ENCODE peak calls at places on chromosomes 1 and 21, in four cellular contexts. E, B, Q and X are unnamed samples.

GRCh38 chr1:115067460-115067859 is 21.8 kb downstream of the TSPAN2 start:
- DNase-seq in E (no peak), B (peak), Q (no peak), X (no peak)

GRCh38 chr1:30525631-30525979 is 197.8 kb downstream of the MATN1 start:
- DNase-seq in E (no peak), B (no peak), Q (no peak), X (no peak)

GRCh38 chr1:53182111-53182593 is 14.5 kb upstream of the CPT2 start:
- DNase-seq in E (peak), B (peak), Q (peak), X (peak)

GRCh38 chr1:12014141-12014981 is 4.9 kb upstream of the MIIP start:
- DNase-seq in E (no peak), B (peak), Q (no peak), X (peak)

GRCh38 chr21:45997495-45998275 is 16.1 kb downstream of the COL6A1 start:
- DNase-seq in E (no peak), B (no peak), Q (no peak), X (no peak)

GRCh38 chr1:21518774-21519455 is 9.7 kb downstream of the ALPL start:
- DNase-seq in E (no peak), B (no peak), Q (no peak), X (no peak)

GRCh38 chr21:45768011-45768740 is 124.7 kb downstream of the PCBP3 start:
- DNase-seq in E (no peak), B (no peak), Q (no peak), X (peak)

GRCh38 chr1:8745749-8746390 is 71.6 kb downstream of the RERE start:
- DNase-seq in E (no peak), B (no peak), Q (no peak), X (no peak)

GRCh38 chr1:203268901-203269653 is 36.2 kb upstream of the BTG2 start:
- DNase-seq in E (no peak), B (peak), Q (no peak), X (peak)

GRCh38 chr21:34932233-34932632 is 116.9 kb downstream of the RUNX1 start:
- DNase-seq in E (no peak), B (no peak), Q (no peak), X (no peak)

GRCh38 chr1:70947864-70948263 is 99.8 kb downstream of the PTGER3 start:
- DNase-seq in E (no peak), B (no peak), Q (no peak), X (no peak)

GRCh38 chr1:181104790-181105133 is 16.3 kb downstream of the IER5 start:
- DNase-seq in E (peak), B (no peak), Q (peak), X (no peak)

GRCh38 chr1:227786673-227787512 is 28.6 kb upstream of the PRSS38 start:
- DNase-seq in E (no peak), B (no peak), Q (no peak), X (no peak)